ENCODE peak calls at places on chromosomes 3 and 15, in six cellular contexts. X is IMR-90, Y is H9, Q is neuronal stem cell, H is H1, G is trophoblast cell. P is an unnamed sample.

GRCh38 chr3:54123538-54124196 is 1.3 kb downstream of the CACNA2D3 start:
- DNase-seq in X (no peak), Y (no peak), Q (no peak), H (no peak), G (peak), P (no peak)

GRCh38 chr3:105662326-105662725 is 206.5 kb downstream of the CBLB start:
- DNase-seq in X (no peak), Y (no peak), Q (no peak), H (no peak), G (no peak), P (no peak)

GRCh38 chr3:11607816-11608215 is 35.9 kb downstream of the VGLL4 start:
- DNase-seq in X (peak), Y (no peak), Q (no peak), H (no peak), G (no peak), P (peak)

GRCh38 chr3:69485489-69485888 is 99.6 kb upstream of the FRMD4B start:
- DNase-seq in X (no peak), Y (no peak), Q (no peak), H (no peak), G (no peak), P (no peak)

GRCh38 chr15:40301467-40302179 is 6.1 kb downstream of the PLCB2 start:
- DNase-seq in X (no peak), Y (peak), Q (no peak), H (peak), G (no peak), P (no peak)

GRCh38 chr3:138451595-138452162 is 17.3 kb downstream of the ESYT3 start:
- DNase-seq in X (no peak), Y (peak), Q (no peak), H (no peak), G (peak), P (no peak)

GRCh38 chr3:85939026-85939616 is 980.3 kb downstream of the CADM2 start:
- DNase-seq in X (no peak), Y (no peak), Q (no peak), H (no peak), G (no peak), P (no peak)

GRCh38 chr3:13708871-13709595 is 160.1 kb downstream of the FBLN2 start:
- DNase-seq in X (no peak), Y (peak), Q (no peak), H (no peak), G (no peak), P (no peak)

GRCh38 chr3:15326037-15326436 is 6.3 kb downstream of the SH3BP5 start:
- DNase-seq in X (no peak), Y (no peak), Q (no peak), H (no peak), G (peak), P (no peak)

GRCh38 chr3:155772801-155773200 is 27.9 kb upstream of the PLCH1 start:
- DNase-seq in X (peak), Y (no peak), Q (no peak), H (no peak), G (no peak), P (no peak)

GRCh38 chr15:70299931-70300858 is 202.5 kb upstream of the TLE3 start:
- DNase-seq in X (no peak), Y (no peak), Q (no peak), H (no peak), G (no peak), P (no peak)

GRCh38 chr3:191236635-191237034 is 37.6 kb downstream of the OSTN start:
- DNase-seq in X (peak), Y (no peak), Q (no peak), H (no peak), G (peak), P (peak)

GRCh38 chr15:52440414-52440813 is 88.3 kb downstream of the MYO5A start:
- DNase-seq in X (peak), Y (no peak), Q (no peak), H (no peak), G (no peak), P (peak)

GRCh38 chr15:38589502-38589901 is 24.9 kb upstream of the RASGRP1 start:
- DNase-seq in X (peak), Y (no peak), Q (no peak), H (no peak), G (peak), P (peak)

GRCh38 chr3:36461588-36461987 is 81.3 kb downstream of the STAC start:
- DNase-seq in X (peak), Y (no peak), Q (no peak), H (no peak), G (no peak), P (peak)

GRCh38 chr3:36193448-36193847 is 186.9 kb upstream of the STAC start:
- DNase-seq in X (no peak), Y (no peak), Q (no peak), H (no peak), G (no peak), P (no peak)

GRCh38 chr3:62597481-62597880 is 224.1 kb upstream of the FEZF2 start:
- DNase-seq in X (no peak), Y (no peak), Q (no peak), H (no peak), G (no peak), P (no peak)

GRCh38 chr15:34331809-34332208 is 5.8 kb downstream of the SLC12A6 start:
- DNase-seq in X (no peak), Y (no peak), Q (no peak), H (no peak), G (no peak), P (no peak)

GRCh38 chr3:113536627-113537101 is 4.3 kb downstream of the SIDT1 start:
- DNase-seq in X (no peak), Y (no peak), Q (no peak), H (no peak), G (peak), P (no peak)

GRCh38 chr3:108089544-108089943 is 1.3 kb downstream of the CD47 start:
- DNase-seq in X (no peak), Y (no peak), Q (no peak), H (no peak), G (no peak), P (peak)

DNA sequence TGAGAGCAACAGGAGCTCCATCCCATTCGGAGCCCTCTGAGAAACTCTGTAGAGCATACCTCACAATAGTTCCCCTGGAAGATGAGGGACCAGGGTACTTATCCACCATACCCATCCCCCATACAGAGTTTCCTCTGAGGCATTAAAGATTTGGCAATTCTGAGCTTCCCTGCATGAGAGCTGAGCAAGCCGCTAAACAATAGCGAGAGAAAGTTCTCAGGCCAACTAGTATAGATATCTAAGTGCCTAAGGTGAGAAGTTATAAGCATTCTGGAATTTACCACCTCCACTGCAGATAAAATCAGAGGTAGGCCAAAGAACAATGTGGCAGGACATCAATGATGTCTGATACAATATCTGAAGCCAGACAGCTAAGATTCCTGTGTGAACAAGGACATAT is 129.1 kb upstream of the MBNL1 start:
- DNase-seq in X (no peak), Y (no peak), Q (no peak), H (no peak), G (peak), P (no peak)
- H3K14ac ChIP-seq in X (no peak), Y (no peak), Q (no peak), H (no peak), G (no peak), P (no peak)

DNA sequence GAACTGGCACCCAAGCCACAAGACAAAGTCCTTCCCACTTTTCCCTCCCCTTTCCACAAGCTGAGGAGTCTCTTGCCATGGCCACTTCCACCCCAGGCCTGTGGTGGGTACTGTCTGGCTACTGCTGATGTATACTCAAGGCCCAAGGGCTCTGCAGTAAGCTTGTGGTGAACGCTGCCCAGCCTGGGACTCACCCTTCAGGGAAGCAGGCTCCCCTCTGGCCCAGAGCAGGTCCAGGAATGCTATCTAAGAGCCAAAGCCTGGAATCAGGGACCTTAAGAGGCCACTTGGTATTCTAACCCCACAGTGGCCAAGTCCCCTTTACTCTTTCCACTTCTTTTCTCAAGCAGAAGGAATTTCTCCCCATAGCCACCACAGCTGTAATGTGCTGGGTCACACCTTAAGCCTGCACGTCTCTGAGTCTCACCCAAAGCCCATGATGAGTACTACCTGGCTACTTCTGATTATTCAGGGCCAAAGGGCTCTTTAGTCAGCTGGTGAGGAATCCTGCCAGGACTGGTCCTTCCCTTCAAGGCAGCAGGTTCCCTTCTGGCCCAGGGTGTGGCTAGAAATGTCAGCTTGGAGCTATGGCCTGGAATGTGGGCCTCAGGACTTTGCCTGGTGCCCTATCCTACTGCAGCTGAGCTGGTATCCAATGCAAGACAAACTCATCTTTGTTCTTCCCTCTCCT is 4.0 kb downstream of the PATL2 start:
- DNase-seq in X (no peak), Y (no peak), Q (no peak), H (no peak), G (peak), P (no peak)
- H2AFZ ChIP-seq in X (no peak), Y (no peak), Q (no peak), H (no peak), G (no peak), P (no peak)

DNA sequence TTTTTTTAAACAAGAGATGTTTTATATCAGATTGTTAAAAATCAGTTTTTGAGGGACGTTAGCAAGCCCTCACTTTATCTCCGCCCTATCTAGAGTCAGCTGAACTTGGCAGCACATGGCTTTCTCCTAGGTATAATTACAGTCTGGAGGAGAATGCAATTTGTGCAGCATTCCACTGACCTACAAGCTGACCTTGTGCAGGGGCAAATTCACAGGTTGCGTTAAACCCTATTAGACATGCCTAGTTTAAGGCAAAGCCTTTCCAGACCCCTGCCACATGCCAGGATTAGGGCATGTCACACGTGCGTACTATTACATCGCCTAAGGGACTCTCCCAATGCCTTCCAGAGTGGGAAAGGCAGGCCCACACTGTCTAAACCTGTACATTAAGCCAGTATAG is 224.0 kb downstream of the GREM1 start:
- DNase-seq in X (no peak), Y (no peak), Q (no peak), H (no peak), G (no peak), P (no peak)
- H3K23ac ChIP-seq in X (peak), Y (no peak), Q (no peak), H (no peak), G (no peak), P (no peak)

GRCh38 chr15:27036210-27036609 is 65.2 kb downstream of the GABRG3 start:
- DNase-seq in X (no peak), Y (no peak), Q (no peak), H (no peak), G (no peak), P (no peak)
- H3K14ac ChIP-seq in X (no peak), Y (no peak), Q (no peak), H (no peak), G (no peak), P (no peak)

GRCh38 chr15:29631076-29632070 is 190.9 kb downstream of the TJP1 start:
- DNase-seq in X (no peak), Y (no peak), Q (no peak), H (peak), G (no peak), P (no peak)
- H2AFZ ChIP-seq in X (no peak), Y (no peak), Q (no peak), H (no peak), G (no peak), P (no peak)

DNA sequence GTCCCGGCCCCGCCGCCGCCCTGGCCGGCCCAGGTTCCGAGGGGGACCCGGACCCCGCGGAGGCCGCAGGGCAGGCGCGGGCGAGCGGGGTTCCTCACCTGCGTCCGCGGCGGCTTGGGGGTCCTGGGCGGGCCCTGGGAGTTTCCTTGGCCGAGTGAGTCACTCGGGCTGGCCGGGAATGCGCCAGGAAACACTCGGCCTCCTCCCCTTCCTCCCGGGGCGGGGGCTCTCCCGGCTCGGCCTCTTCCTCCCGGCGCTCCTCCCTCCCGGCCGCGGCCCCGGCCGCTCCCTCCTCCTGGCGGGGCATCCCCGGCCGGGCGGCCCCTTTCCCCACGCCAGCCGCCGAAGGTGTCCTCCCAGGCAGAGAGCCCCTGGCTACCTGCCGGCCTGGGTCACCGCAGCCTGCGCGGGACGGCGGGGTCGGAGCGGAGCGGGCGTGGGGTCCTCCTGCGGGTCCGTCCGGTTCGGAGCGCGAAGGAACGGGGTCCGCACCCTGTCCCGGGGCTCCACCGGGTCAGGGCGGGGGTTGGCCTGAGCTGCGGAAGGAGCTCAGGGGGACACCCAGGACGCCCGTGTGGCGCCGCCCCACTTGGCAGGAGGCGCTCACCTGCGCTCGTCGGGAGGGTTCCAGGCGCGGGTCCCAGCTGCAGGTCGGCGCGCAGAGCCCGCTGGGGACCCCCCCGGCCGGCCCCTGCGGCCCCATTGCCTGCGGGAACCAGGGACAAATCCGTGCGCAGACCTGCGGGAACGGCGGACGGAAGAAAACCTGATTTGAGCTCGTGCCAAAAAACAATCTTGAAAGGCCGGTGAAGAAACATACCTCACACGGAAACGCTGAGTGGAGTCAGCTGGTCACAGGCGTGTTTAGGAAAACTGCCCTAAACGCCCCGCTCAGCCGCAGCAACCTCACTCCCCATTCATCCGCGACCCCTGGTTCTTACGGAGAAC is at the start of gene CYFIP1:
- DNase-seq in X (peak), Y (peak), Q (peak), H (peak), G (peak), P (peak)
- H3K23ac ChIP-seq in X (peak), Y (no peak), Q (peak), H (no peak), G (no peak), P (no peak)

GRCh38 chr15:62075595-62076279 is 9.0 kb downstream of the C2CD4A start:
- DNase-seq in X (peak), Y (no peak), Q (no peak), H (no peak), G (peak), P (no peak)
- H3K14ac ChIP-seq in X (no peak), Y (no peak), Q (no peak), H (no peak), G (no peak), P (no peak)

GRCh38 chr3:70854108-70854507 is 541.7 kb upstream of the MDFIC2 start:
- DNase-seq in X (no peak), Y (no peak), Q (no peak), H (no peak), G (no peak), P (no peak)

GRCh38 chr3:70857926-70858325 is 545.5 kb upstream of the MDFIC2 start:
- DNase-seq in X (peak), Y (no peak), Q (no peak), H (no peak), G (no peak), P (no peak)

GRCh38 chr3:70853161-70853560 is 540.7 kb upstream of the MDFIC2 start:
- DNase-seq in X (no peak), Y (no peak), Q (no peak), H (no peak), G (no peak), P (no peak)

GRCh38 chr3:70856414-70857162 is 544.1 kb upstream of the MDFIC2 start:
- DNase-seq in X (peak), Y (no peak), Q (no peak), H (no peak), G (peak), P (peak)

DNA sequence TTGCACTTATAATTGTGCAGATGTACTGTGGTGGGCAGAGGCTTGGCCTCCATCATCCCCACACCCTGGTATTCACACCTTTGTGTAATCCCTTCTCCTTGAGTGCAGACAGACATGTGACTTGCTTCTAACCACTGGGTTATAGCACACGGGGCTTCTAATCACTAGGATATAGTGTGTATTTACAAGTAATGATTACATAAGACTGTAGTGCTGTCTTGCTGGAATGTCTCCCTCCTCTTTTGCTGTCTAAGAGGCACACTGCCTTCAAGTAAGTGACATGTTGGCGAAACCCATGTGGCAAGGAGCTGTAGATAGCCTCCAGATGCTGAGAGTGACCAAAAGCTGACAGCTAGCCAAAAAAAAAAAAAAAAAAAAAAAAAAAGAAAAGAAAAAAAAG is 542.7 kb upstream of the MDFIC2 start:
- DNase-seq in X (peak), Y (no peak), Q (no peak), H (no peak), G (no peak), P (peak)
- H2AFZ ChIP-seq in X (no peak), Y (no peak), Q (peak), H (no peak), G (no peak), P (no peak)

GRCh38 chr3:194294199-194294887 is 56.8 kb downstream of the CPN2 start:
- DNase-seq in X (no peak), Y (peak), Q (no peak), H (no peak), G (no peak), P (no peak)

GRCh38 chr3:194294888-194295214 is 56.3 kb downstream of the CPN2 start:
- DNase-seq in X (no peak), Y (peak), Q (no peak), H (no peak), G (no peak), P (no peak)

GRCh38 chr3:194298331-194299227 is 52.5 kb downstream of the CPN2 start:
- DNase-seq in X (no peak), Y (no peak), Q (no peak), H (no peak), G (no peak), P (no peak)

GRCh38 chr3:194296448-194296831 is 54.7 kb downstream of the CPN2 start:
- DNase-seq in X (peak), Y (peak), Q (peak), H (no peak), G (peak), P (peak)

GRCh38 chr3:194296832-194297666 is 54.1 kb downstream of the CPN2 start:
- DNase-seq in X (no peak), Y (peak), Q (peak), H (peak), G (peak), P (peak)
- H3K23ac ChIP-seq in X (no peak), Y (no peak), Q (no peak), H (no peak), G (no peak), P (no peak)

DNA sequence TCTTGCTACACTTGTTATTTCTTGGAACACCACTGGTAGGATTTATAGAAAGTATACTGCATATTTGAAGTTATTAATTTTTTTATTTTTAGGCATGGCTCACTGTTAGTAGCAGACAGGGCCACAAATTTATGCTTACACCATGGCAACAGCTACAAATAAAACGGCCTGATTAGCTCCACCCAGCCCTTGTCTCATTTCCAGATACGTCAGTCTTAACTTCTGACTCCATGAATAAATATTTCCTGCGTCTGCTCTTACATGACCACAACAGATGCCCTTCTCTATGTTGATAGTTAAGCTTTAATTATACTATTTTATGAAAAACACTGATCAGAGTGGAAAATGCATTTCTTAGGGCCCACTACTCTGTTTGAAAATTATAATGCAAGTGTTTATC is 62.3 kb upstream of the CPOX start:
- DNase-seq in X (peak), Y (no peak), Q (no peak), H (no peak), G (peak), P (peak)
- H3K14ac ChIP-seq in X (no peak), Y (no peak), Q (no peak), H (no peak), G (no peak), P (no peak)

P was measured in mesenchymal stem cell.